ENCODE peak calls at places on chromosomes 13 and 19, in nine cellular contexts. X, P, Q, E, F, C, D, Z and U are unnamed samples. For H3K4me1, the result is how much of the 10 kb centered on the place peaks cover.

GRCh38 chr19:32743021-32743420 is 23.5 kb downstream of the TDRD12 start:
- DNase-seq in D (no peak), Z (no peak), C (no peak), P (no peak), F (no peak), E (no peak), X (no peak), Q (no peak), U (no peak)

GRCh38 chr13:35718084-35718483 is 241.6 kb upstream of the MAB21L1 start:
- DNase-seq in Z (no peak), C (no peak), P (no peak), X (peak), Q (no peak), F (no peak), E (no peak), D (no peak), U (no peak)

GRCh38 chr13:96248103-96248502 is 158.2 kb downstream of the HS6ST3 start:
- DNase-seq in P (no peak), X (no peak), F (no peak), D (no peak), E (no peak), Z (no peak), C (no peak), Q (no peak), U (no peak)

GRCh38 chr13:23427342-23428182 is 5.9 kb downstream of the SACS start:
- DNase-seq in Q (no peak), E (no peak), C (peak), F (peak), D (peak), X (peak), Z (no peak), P (peak), U (no peak)

GRCh38 chr13:39515231-39515630 is 87.8 kb downstream of the LHFPL6 start:
- DNase-seq in Q (no peak), F (no peak), X (no peak), C (no peak), D (no peak), E (no peak), P (no peak), Z (no peak), U (no peak)

GRCh38 chr19:45110811-45111210 is 17.8 kb downstream of the PPP1R37 start:
- DNase-seq in X (no peak), E (no peak), F (no peak), C (no peak), P (no peak), Z (no peak), Q (no peak), D (no peak), U (no peak)

GRCh38 chr13:77800219-77800618 is 102.7 kb downstream of the SLAIN1 start:
- DNase-seq in Q (no peak), Z (no peak), C (no peak), X (no peak), E (no peak), P (no peak), D (no peak), F (no peak), U (no peak)

GRCh38 chr13:41501281-41501680 is 43.9 kb downstream of the RGCC start:
- DNase-seq in X (no peak), Q (no peak), C (no peak), Z (no peak), P (no peak), D (no peak), E (no peak), F (no peak), U (no peak)

GRCh38 chr19:5498817-5499535 is 43.8 kb downstream of the ZNRF4 start:
- DNase-seq in Z (no peak), E (no peak), Q (no peak), C (no peak), F (no peak), D (no peak), X (no peak), P (no peak), U (no peak)

DNA sequence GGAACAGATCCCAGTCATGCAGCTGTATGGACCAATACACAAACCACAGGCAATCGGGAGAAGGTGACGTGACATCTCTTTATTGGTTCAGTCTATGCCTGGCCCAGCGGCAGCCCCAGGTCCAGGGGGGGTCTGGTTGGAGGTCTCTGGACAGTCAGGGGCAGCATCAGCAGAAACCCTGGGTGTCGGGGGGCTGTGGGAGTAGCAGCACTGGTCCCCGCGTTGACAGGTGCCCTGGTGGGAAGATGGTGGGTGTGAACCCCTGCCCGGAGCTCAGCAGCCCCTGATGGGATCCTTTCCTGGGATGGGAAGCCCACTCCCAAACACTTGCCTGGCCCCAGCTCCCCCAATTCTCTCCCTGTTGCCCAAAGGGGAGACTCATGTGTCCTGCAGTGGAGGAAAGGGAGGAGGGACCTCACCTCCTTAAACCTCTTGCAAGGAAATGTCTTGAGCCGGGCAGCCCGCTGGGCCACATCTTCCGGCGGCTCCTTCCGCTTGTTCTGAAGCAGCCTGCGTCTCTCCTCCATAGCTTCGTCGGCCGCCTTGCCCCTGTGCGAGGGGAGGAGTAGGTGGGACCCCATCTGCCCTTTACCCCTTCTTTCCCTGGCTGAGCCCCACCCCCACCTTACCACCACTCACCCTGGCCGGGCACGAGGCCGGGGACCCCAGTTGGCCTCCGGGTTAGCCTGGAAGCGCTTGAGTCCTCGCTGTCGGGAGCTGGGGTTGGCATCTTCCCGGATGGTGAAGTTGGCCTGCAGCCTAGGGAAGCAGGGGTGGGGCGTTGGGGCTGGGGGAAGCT is 2.4 kb upstream of the LYL1 start:
- DNase-seq in C (no peak), P (no peak), Z (no peak), Q (peak), D (no peak), F (no peak), E (no peak), X (no peak), U (no peak)
- TF ChIP-seq CTCF in C (no peak), P (no peak), Z (no peak), Q (no peak), D (no peak), F (no peak), E (no peak), X (no peak), U (no peak)

GRCh38 chr19:13057147-13057572 is 45.5 kb downstream of the LYL1 start:
- DNase-seq in Z (no peak), X (no peak), C (peak), Q (no peak), D (no peak), E (no peak), F (no peak), P (no peak), U (peak)
- H3K4me1 ChIP-seq in Z (half or more), X (under half), C (half or more), Q (under half), D (half or more), E (half or more), F (half or more), P (half or more), U (half or more)

GRCh38 chr19:30004403-30004802 is 62.4 kb downstream of the URI1 start:
- DNase-seq in D (no peak), C (no peak), Z (no peak), Q (no peak), X (no peak), P (no peak), F (no peak), E (no peak), U (no peak)
- TF ChIP-seq POLR2A in D (no peak), C (no peak), Z (no peak), Q (no peak), X (no peak), P (no peak), F (no peak), E (no peak), U (no peak)

DNA sequence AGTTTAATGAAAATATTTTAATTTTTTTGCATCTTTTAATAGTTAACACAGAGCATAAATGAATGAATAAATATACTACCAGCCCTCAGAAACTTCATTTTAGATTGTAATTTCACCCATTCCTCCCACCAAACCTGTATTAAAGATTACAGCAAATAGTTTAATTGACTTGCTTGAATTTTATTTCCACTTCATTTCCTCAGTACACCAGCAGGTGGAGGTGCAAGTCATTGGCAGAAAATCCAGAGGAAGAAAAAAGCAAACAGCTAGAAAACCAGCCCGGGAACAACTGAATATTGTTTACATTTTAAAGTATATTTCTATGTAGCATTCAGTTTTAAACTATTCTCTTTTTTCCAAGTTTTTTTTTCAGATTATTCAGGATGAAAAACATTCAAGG is 177.8 kb downstream of the OLFM4 start:
- DNase-seq in F (no peak), P (no peak), X (peak), E (no peak), Z (no peak), C (no peak), D (no peak), Q (no peak), U (no peak)
- TF ChIP-seq CTCF in F (peak), P (no peak), X (no peak), E (no peak), Z (no peak), C (no peak), D (no peak), Q (peak), U (peak)

GRCh38 chr19:1467512-1468273 is 11.3 kb downstream of the C19orf25 start:
- DNase-seq in F (no peak), Z (no peak), P (no peak), E (peak), C (no peak), D (no peak), Q (no peak), X (no peak), U (no peak)
- H3K4me1 ChIP-seq in F (half or more), Z (under half), P (under half), E (under half), C (under half), D (under half), Q (under half), X (under half), U (half or more)